ENCODE peak calls at places on chromosomes 12 and 14, in six cellular contexts. One of them, this sample, is unnamed.

GRCh38 chr14:61342486-61342885 is 21.1 kb downstream of the PRKCH start:
- DNase-seq in aorta: peak; percentile 53
- DNase-seq in Karpas-422: no peak
- DNase-seq in lung: no peak
- DNase-seq in psoas muscle: no peak
- DNase-seq in upper lobe of right lung: no peak
- DNase-seq in this sample: no peak

GRCh38 chr14:36208690-36209278 is 32.3 kb upstream of the PTCSC3 start:
- DNase-seq in upper lobe of right lung: no peak
- DNase-seq in psoas muscle: no peak
- DNase-seq in aorta: no peak
- DNase-seq in lung: no peak
- DNase-seq in Karpas-422: no peak
- DNase-seq in this sample: no peak

GRCh38 chr12:47828008-47828966 is 8.6 kb upstream of the HDAC7 start:
- DNase-seq in Karpas-422: no peak
- DNase-seq in upper lobe of right lung: no peak
- DNase-seq in aorta: peak; percentile 17
- DNase-seq in psoas muscle: no peak
- DNase-seq in lung: no peak
- DNase-seq in this sample: no peak

GRCh38 chr12:47378222-47378582 is 298.4 kb upstream of the AMIGO2 start:
- DNase-seq in Karpas-422: no peak
- DNase-seq in aorta: no peak
- DNase-seq in psoas muscle: no peak
- DNase-seq in upper lobe of right lung: no peak
- DNase-seq in lung: no peak
- DNase-seq in this sample: no peak

GRCh38 chr14:35215110-35215872 is 76.9 kb upstream of the PSMA6 start:
- DNase-seq in psoas muscle: no peak
- DNase-seq in upper lobe of right lung: no peak
- DNase-seq in lung: no peak
- DNase-seq in aorta: no peak
- DNase-seq in Karpas-422: peak; percentile 79
- DNase-seq in this sample: peak; percentile 6

GRCh38 chr12:80648866-80649265 is 58.6 kb upstream of the MYF6 start:
- DNase-seq in psoas muscle: no peak
- DNase-seq in upper lobe of right lung: no peak
- DNase-seq in Karpas-422: no peak
- DNase-seq in lung: no peak
- DNase-seq in aorta: no peak
- DNase-seq in this sample: no peak

GRCh38 chr12:92439397-92439779 is 263.4 kb upstream of the PLEKHG7 start:
- DNase-seq in upper lobe of right lung: no peak
- DNase-seq in psoas muscle: peak; percentile 12
- DNase-seq in aorta: no peak
- DNase-seq in Karpas-422: no peak
- DNase-seq in lung: no peak
- DNase-seq in this sample: no peak

GRCh38 chr14:37289688-37290087 is 92.0 kb downstream of the MIPOL1 start:
- DNase-seq in Karpas-422: no peak
- DNase-seq in lung: no peak
- DNase-seq in psoas muscle: no peak
- DNase-seq in upper lobe of right lung: no peak
- DNase-seq in aorta: no peak
- DNase-seq in this sample: no peak

GRCh38 chr14:89033756-89034155 is 209.3 kb downstream of the TTC8 start:
- DNase-seq in upper lobe of right lung: no peak
- DNase-seq in aorta: no peak
- DNase-seq in lung: no peak
- DNase-seq in psoas muscle: no peak
- DNase-seq in Karpas-422: no peak
- DNase-seq in this sample: no peak

GRCh38 chr14:19902409-19902808 is 18.0 kb upstream of the OR4K5 start:
- DNase-seq in upper lobe of right lung: no peak
- DNase-seq in aorta: no peak
- DNase-seq in Karpas-422: no peak
- DNase-seq in psoas muscle: no peak
- DNase-seq in lung: no peak
- DNase-seq in this sample: no peak

GRCh38 chr12:129193263-129193871 is 340.1 kb downstream of the GLT1D1 start:
- DNase-seq in lung: no peak
- DNase-seq in upper lobe of right lung: no peak
- DNase-seq in psoas muscle: no peak
- DNase-seq in aorta: no peak
- DNase-seq in Karpas-422: peak; percentile 78
- DNase-seq in this sample: no peak

GRCh38 chr12:57146925-57147640 is at the start of gene LRP1-AS:
- DNase-seq in upper lobe of right lung: no peak
- DNase-seq in psoas muscle: no peak
- DNase-seq in aorta: no peak
- DNase-seq in lung: no peak
- DNase-seq in Karpas-422: no peak
- DNase-seq in this sample: no peak

GRCh38 chr14:99587463-99588278 is 16.3 kb downstream of the CCDC85C start:
- DNase-seq in Karpas-422: no peak
- DNase-seq in upper lobe of right lung: no peak
- DNase-seq in lung: no peak
- DNase-seq in psoas muscle: no peak
- DNase-seq in aorta: no peak
- DNase-seq in this sample: no peak

GRCh38 chr12:6314776-6315175 is 4.3 kb downstream of the PLEKHG6 start:
- DNase-seq in Karpas-422: no peak
- DNase-seq in psoas muscle: no peak
- DNase-seq in lung: no peak
- DNase-seq in upper lobe of right lung: no peak
- DNase-seq in aorta: no peak
- DNase-seq in this sample: no peak

GRCh38 chr12:6315704-6316597 is 5.5 kb downstream of the PLEKHG6 start:
- DNase-seq in upper lobe of right lung: no peak
- DNase-seq in Karpas-422: no peak
- DNase-seq in lung: no peak
- DNase-seq in aorta: no peak
- DNase-seq in psoas muscle: no peak
- DNase-seq in this sample: no peak

GRCh38 chr12:6316921-6317692 is 6.6 kb downstream of the PLEKHG6 start:
- DNase-seq in aorta: no peak
- DNase-seq in upper lobe of right lung: no peak
- DNase-seq in Karpas-422: no peak
- DNase-seq in lung: no peak
- DNase-seq in psoas muscle: no peak
- DNase-seq in this sample: no peak

GRCh38 chr12:6313326-6313940 is 3.0 kb downstream of the PLEKHG6 start:
- DNase-seq in Karpas-422: no peak
- DNase-seq in lung: no peak
- DNase-seq in aorta: no peak
- DNase-seq in upper lobe of right lung: no peak
- DNase-seq in psoas muscle: no peak
- DNase-seq in this sample: no peak

GRCh38 chr12:6315184-6315583 is 4.7 kb downstream of the PLEKHG6 start:
- DNase-seq in upper lobe of right lung: no peak
- DNase-seq in lung: no peak
- DNase-seq in aorta: no peak
- DNase-seq in Karpas-422: no peak
- DNase-seq in psoas muscle: no peak
- DNase-seq in this sample: no peak
- H3K4me1 ChIP-seq in upper lobe of right lung: peaks cover 17% of the 10 kb centered on the region
- H3K4me1 ChIP-seq in lung: no peaks in the 10 kb centered on the region
- H3K4me1 ChIP-seq in aorta: no peaks in the 10 kb centered on the region
- H3K4me1 ChIP-seq in Karpas-422: no peaks in the 10 kb centered on the region
- H3K4me1 ChIP-seq in psoas muscle: no peaks in the 10 kb centered on the region
- H3K4me1 ChIP-seq in this sample: peaks cover 4% of the 10 kb centered on the region

DNA sequence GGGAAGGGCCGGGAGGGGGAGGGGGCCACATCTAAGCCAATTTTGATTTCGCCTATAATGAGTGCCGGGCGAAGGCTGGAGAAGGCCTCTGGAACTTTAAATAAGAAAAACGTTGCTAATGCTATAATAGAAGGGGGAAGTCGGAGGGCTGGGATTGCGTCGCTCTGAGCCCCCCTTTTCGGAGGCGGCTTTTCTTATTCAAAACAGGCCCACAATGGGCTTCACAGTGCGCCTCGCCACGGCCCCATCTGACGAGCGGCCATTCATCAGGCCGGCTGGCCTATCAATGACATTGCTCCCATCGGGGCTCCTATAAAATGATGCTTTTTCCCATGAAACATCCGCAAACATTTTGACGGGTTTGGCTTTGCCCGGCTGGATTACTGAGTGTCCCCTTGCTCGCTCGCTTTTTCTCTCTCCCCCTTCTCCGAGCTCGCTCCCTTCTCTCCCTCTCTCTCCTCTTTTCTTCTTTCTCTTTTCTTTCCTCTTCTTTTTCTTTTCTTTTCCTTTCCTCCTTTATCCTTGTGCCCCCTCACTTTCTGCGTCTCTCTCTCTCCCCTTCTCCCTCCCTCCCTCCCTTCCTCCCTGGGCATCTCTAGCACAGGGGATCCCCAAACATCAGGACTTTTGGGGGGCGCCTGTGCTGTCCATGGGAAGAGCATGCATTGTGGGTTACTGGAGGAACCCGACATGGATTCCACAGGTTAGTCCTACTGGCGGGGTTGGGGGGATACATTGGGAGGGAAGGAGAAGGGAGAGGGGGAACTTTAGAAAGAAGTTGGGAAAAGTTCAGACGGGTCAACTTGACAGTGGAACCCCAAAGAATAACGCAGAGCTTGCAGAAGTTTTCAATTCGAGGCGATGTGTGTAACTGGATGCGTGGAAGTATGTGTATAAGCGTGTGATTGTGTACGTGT is at the start of gene RFX4:
- DNase-seq in psoas muscle: no peak
- DNase-seq in Karpas-422: no peak
- DNase-seq in aorta: no peak
- DNase-seq in lung: no peak
- DNase-seq in upper lobe of right lung: no peak
- DNase-seq in this sample: no peak
- H3K9me3 ChIP-seq in psoas muscle: no peaks in the 10 kb centered on the region
- H3K9me3 ChIP-seq in Karpas-422: no peaks in the 10 kb centered on the region
- H3K9me3 ChIP-seq in aorta: peaks cover under 1% of the 10 kb centered on the region
- H3K9me3 ChIP-seq in lung: peaks cover 3% of the 10 kb centered on the region
- H3K9me3 ChIP-seq in upper lobe of right lung: no peaks in the 10 kb centered on the region
- H3K9me3 ChIP-seq in this sample: no peaks in the 10 kb centered on the region

DNA sequence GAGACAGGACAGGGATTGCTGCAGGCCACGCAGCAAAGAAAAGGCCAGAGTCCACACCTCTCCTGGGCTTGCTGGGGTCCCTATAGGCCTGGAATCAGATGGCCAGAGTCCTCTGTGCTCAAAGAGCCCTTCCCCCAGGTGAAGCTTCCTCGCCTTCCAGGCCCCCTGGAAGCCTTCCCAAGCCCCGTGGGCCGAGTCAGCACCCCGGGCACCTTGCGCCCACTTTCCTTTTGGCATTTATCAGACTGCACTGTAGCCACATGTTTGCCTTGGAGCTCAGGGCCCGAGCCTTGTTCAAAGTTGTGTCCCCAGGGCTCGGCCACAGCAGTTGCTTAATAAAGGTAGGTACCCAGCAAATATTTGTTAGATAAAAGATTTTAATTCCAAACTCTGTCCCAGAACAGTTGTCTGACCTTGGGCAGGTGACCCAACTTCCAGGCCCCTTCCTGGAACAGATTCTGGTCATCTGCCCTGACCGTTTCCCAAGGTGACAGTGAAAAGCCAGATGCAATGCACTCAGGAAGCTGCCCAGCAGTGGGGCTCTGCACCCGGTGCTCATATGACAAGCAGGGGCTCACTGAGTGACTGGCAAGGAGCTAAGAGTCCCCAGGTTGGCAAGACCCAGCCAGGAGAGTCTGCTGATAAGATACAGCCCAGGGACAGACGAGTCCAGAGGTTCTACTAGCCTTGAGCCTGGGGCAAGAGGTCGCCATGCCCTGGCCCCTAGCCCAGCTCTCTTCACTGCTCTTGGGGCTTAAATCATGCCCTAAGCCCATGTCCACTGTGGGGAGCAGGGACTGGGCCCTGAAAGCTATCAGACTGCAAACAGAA is 81.2 kb downstream of the PITPNM2 start:
- DNase-seq in upper lobe of right lung: no peak
- DNase-seq in Karpas-422: no peak
- DNase-seq in lung: no peak
- DNase-seq in aorta: no peak
- DNase-seq in psoas muscle: no peak
- DNase-seq in this sample: no peak
- H3K4me1 ChIP-seq in upper lobe of right lung: peaks cover 32% of the 10 kb centered on the region
- H3K4me1 ChIP-seq in Karpas-422: no peaks in the 10 kb centered on the region
- H3K4me1 ChIP-seq in lung: peaks cover 27% of the 10 kb centered on the region
- H3K4me1 ChIP-seq in aorta: no peaks in the 10 kb centered on the region
- H3K4me1 ChIP-seq in psoas muscle: peaks cover 67% of the 10 kb centered on the region
- H3K4me1 ChIP-seq in this sample: peaks cover 42% of the 10 kb centered on the region

GRCh38 chr12:34372003-34372402 is 349.7 kb downstream of the ALG10 start:
- DNase-seq in upper lobe of right lung: no peak
- DNase-seq in aorta: no peak
- DNase-seq in psoas muscle: no peak
- DNase-seq in lung: no peak
- DNase-seq in Karpas-422: no peak
- DNase-seq in this sample: no peak
- H3K9me3 ChIP-seq in upper lobe of right lung: peaks cover 5% of the 10 kb centered on the region
- H3K9me3 ChIP-seq in aorta: peaks cover 5% of the 10 kb centered on the region
- H3K9me3 ChIP-seq in psoas muscle: no peaks in the 10 kb centered on the region
- H3K9me3 ChIP-seq in lung: peaks cover 92% of the 10 kb centered on the region
- H3K9me3 ChIP-seq in Karpas-422: peaks cover 4% of the 10 kb centered on the region
- H3K9me3 ChIP-seq in this sample: no peaks in the 10 kb centered on the region

GRCh38 chr12:108495054-108495453 is 20.0 kb upstream of the FICD start:
- DNase-seq in lung: no peak
- DNase-seq in upper lobe of right lung: no peak
- DNase-seq in psoas muscle: no peak
- DNase-seq in Karpas-422: peak; percentile 85
- DNase-seq in aorta: no peak
- DNase-seq in this sample: no peak

GRCh38 chr12:108495823-108496579 is 19.1 kb upstream of the FICD start:
- DNase-seq in psoas muscle: no peak
- DNase-seq in lung: no peak
- DNase-seq in Karpas-422: no peak
- DNase-seq in upper lobe of right lung: no peak
- DNase-seq in aorta: no peak
- DNase-seq in this sample: no peak

GRCh38 chr12:108502922-108503321 is 12.2 kb upstream of the FICD start:
- DNase-seq in psoas muscle: no peak
- DNase-seq in aorta: no peak
- DNase-seq in upper lobe of right lung: no peak
- DNase-seq in Karpas-422: no peak
- DNase-seq in lung: no peak
- DNase-seq in this sample: no peak

DNA sequence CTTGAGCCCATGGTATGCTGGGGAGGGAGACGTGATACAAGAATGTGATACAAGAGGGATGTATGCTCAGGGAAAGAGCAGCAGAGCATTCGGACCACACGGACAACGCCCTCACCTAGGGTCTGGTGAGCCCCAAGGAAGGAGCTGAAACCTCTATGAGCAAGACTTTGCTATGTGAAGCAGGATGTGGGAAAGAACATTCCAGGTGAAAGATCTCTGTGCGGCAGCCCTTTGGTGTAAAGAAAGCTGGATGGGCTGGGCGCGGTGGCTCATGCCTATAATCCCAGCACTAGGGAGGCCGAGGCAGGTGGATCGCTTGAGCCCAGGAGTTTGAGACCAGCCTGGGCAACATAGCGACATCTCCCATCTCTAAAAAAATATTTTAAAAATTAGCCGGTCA is 16.9 kb upstream of the FICD start:
- DNase-seq in aorta: no peak
- DNase-seq in upper lobe of right lung: no peak
- DNase-seq in Karpas-422: no peak
- DNase-seq in psoas muscle: no peak
- DNase-seq in lung: no peak
- DNase-seq in this sample: no peak
- H3K4me1 ChIP-seq in aorta: no peaks in the 10 kb centered on the region
- H3K4me1 ChIP-seq in upper lobe of right lung: no peaks in the 10 kb centered on the region
- H3K4me1 ChIP-seq in Karpas-422: no peaks in the 10 kb centered on the region
- H3K4me1 ChIP-seq in psoas muscle: no peaks in the 10 kb centered on the region
- H3K4me1 ChIP-seq in lung: no peaks in the 10 kb centered on the region
- H3K4me1 ChIP-seq in this sample: no peaks in the 10 kb centered on the region